ENCODE peak calls at places on chromosomes 11 and 22, in five cellular contexts. One of them, this sample, is unnamed.

GRCh38 chr11:74195828-74196227 is 24.7 kb downstream of the PPME1 start:
- DNase-seq in adipocyte: no peak
- DNase-seq in spleen: no peak
- DNase-seq in right lobe of liver: no peak
- DNase-seq in CD8-positive, alpha-beta memory T cell: no peak
- DNase-seq in this sample: no peak

GRCh38 chr22:49739138-49739537 is 88.5 kb downstream of the BRD1 start:
- DNase-seq in CD8-positive, alpha-beta memory T cell: no peak
- DNase-seq in adipocyte: no peak
- DNase-seq in spleen: no peak
- DNase-seq in right lobe of liver: no peak
- DNase-seq in this sample: no peak

GRCh38 chr11:112961146-112961668 is at the start of gene NCAM1:
- DNase-seq in CD8-positive, alpha-beta memory T cell: no peak
- DNase-seq in adipocyte: peak; percentile 24
- DNase-seq in spleen: peak; percentile 78
- DNase-seq in right lobe of liver: peak; percentile 36
- DNase-seq in this sample: no peak

GRCh38 chr11:129800655-129801054 is 15.0 kb upstream of the TMEM45B start:
- DNase-seq in CD8-positive, alpha-beta memory T cell: no peak
- DNase-seq in adipocyte: no peak
- DNase-seq in spleen: no peak
- DNase-seq in right lobe of liver: no peak
- DNase-seq in this sample: no peak

GRCh38 chr22:50314455-50315288 is 7.2 kb upstream of the PLXNB2 start:
- DNase-seq in adipocyte: no peak
- DNase-seq in spleen: peak; percentile 95
- DNase-seq in right lobe of liver: peak; percentile 59
- DNase-seq in CD8-positive, alpha-beta memory T cell: peak; percentile 79
- DNase-seq in this sample: peak; percentile 58

GRCh38 chr11:117818036-117818858 is 6.3 kb downstream of the FXYD2 start:
- DNase-seq in adipocyte: no peak
- DNase-seq in CD8-positive, alpha-beta memory T cell: peak; percentile 65
- DNase-seq in spleen: no peak
- DNase-seq in right lobe of liver: no peak
- DNase-seq in this sample: no peak

GRCh38 chr11:113549611-113550061 is 74.4 kb upstream of the DRD2 start:
- DNase-seq in right lobe of liver: no peak
- DNase-seq in CD8-positive, alpha-beta memory T cell: no peak
- DNase-seq in adipocyte: no peak
- DNase-seq in spleen: no peak
- DNase-seq in this sample: no peak

GRCh38 chr11:108368134-108368533 is 99.2 kb downstream of the C11orf65 start:
- DNase-seq in CD8-positive, alpha-beta memory T cell: no peak
- DNase-seq in adipocyte: no peak
- DNase-seq in spleen: no peak
- DNase-seq in right lobe of liver: no peak
- DNase-seq in this sample: no peak

GRCh38 chr11:8699903-8700302 is 17.3 kb downstream of the RPL27A start:
- DNase-seq in right lobe of liver: no peak
- DNase-seq in spleen: no peak
- DNase-seq in CD8-positive, alpha-beta memory T cell: no peak
- DNase-seq in adipocyte: peak; percentile 62
- DNase-seq in this sample: no peak

GRCh38 chr22:31206896-31207687 is 5.0 kb upstream of the LIMK2 start:
- DNase-seq in right lobe of liver: no peak
- DNase-seq in adipocyte: no peak
- DNase-seq in spleen: no peak
- DNase-seq in CD8-positive, alpha-beta memory T cell: no peak
- DNase-seq in this sample: no peak

GRCh38 chr22:47323518-47323917 is 561.1 kb downstream of the TBC1D22A start:
- DNase-seq in CD8-positive, alpha-beta memory T cell: no peak
- DNase-seq in spleen: no peak
- DNase-seq in right lobe of liver: no peak
- DNase-seq in adipocyte: no peak
- DNase-seq in this sample: no peak
- H3K9me3 ChIP-seq in CD8-positive, alpha-beta memory T cell: peaks cover 6% of the 10 kb centered on the region
- H3K9me3 ChIP-seq in spleen: peaks cover 36% of the 10 kb centered on the region
- H3K9me3 ChIP-seq in right lobe of liver: peaks cover 4% of the 10 kb centered on the region
- H3K9me3 ChIP-seq in adipocyte: peaks cover 30% of the 10 kb centered on the region
- H3K9me3 ChIP-seq in this sample: peaks cover 7% of the 10 kb centered on the region

GRCh38 chr11:111359223-111360149 is 19.6 kb downstream of the POU2AF1 start:
- DNase-seq in spleen: no peak
- DNase-seq in CD8-positive, alpha-beta memory T cell: no peak
- DNase-seq in right lobe of liver: no peak
- DNase-seq in adipocyte: no peak
- DNase-seq in this sample: no peak

GRCh38 chr11:111361082-111361801 is 17.8 kb downstream of the POU2AF1 start:
- DNase-seq in adipocyte: no peak
- DNase-seq in spleen: no peak
- DNase-seq in CD8-positive, alpha-beta memory T cell: no peak
- DNase-seq in right lobe of liver: no peak
- DNase-seq in this sample: no peak

GRCh38 chr11:111358038-111359001 is 20.8 kb downstream of the POU2AF1 start:
- DNase-seq in CD8-positive, alpha-beta memory T cell: no peak
- DNase-seq in spleen: no peak
- DNase-seq in adipocyte: no peak
- DNase-seq in right lobe of liver: no peak
- DNase-seq in this sample: no peak

GRCh38 chr11:111361874-111362273 is 17.2 kb downstream of the POU2AF1 start:
- DNase-seq in spleen: no peak
- DNase-seq in right lobe of liver: peak; percentile 49
- DNase-seq in adipocyte: no peak
- DNase-seq in CD8-positive, alpha-beta memory T cell: no peak
- DNase-seq in this sample: no peak

DNA sequence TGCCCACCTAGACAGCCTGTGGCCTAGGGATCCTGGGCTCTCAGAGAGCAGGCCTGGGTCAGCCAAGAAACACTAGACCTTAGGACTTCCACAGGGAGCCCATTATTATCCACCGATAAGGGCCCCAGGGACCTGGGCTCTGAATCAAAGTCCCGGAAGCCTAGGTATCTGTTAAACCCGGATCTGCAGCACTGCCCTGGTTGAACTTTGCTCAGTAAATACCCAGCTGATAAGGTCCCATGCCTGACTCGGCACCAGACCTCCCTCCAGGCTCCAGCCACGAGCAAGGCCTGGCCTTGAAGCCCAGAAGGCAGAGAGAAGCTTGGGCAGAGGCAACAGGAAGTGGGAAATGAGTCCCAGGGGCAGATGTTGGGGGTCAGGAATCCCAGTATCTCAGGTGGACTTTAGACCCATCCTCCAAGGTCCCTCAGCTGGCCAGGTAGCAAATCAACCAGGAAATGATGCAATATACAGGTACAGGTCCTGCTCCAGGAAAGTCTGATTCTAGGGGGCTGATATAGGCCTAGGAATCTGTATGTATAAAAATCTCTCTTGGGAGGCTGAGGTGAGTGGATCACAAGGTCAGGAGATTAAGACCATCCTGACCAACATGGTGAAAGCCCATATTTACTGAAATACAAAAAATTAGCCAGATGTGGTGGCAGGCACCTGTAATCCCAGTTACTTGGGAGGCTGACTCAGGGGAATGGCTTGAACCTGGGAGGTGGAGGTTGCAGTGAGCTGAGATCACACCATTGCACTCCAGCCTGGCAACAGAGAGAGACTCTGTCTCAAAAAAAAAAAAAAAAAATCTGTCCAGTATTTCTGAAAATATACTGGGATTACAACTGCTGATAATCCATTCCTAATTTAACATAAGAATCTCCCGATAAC is 18.7 kb downstream of the POU2AF1 start:
- DNase-seq in right lobe of liver: peak; percentile 84
- DNase-seq in spleen: no peak
- DNase-seq in CD8-positive, alpha-beta memory T cell: no peak
- DNase-seq in adipocyte: no peak
- DNase-seq in this sample: no peak
- H3K4me1 ChIP-seq in right lobe of liver: peaks cover 34% of the 10 kb centered on the region
- H3K4me1 ChIP-seq in spleen: peaks cover 18% of the 10 kb centered on the region
- H3K4me1 ChIP-seq in CD8-positive, alpha-beta memory T cell: no peaks in the 10 kb centered on the region
- H3K4me1 ChIP-seq in adipocyte: no peaks in the 10 kb centered on the region
- H3K4me1 ChIP-seq in this sample: no peaks in the 10 kb centered on the region

DNA sequence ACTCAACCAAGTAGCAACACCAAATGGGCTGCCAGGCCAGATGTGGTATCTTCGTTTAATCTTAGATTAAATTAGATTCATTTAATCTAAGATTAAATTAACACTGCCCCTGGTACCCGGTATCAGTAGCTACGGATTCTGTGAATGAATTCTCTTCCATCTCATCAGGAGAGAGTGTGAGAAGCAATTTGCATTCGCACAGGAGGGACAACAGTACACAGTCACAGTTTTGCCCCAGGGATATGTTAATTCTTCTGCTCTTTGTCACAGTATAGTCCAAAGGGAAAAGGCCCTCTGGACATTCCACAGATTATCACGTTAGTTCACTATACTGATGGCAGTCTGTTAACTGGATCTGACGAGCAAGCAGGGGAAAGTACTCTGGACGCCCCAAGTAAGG is 22.9 kb downstream of the ASCL2 start:
- DNase-seq in CD8-positive, alpha-beta memory T cell: no peak
- DNase-seq in right lobe of liver: no peak
- DNase-seq in spleen: no peak
- DNase-seq in adipocyte: no peak
- DNase-seq in this sample: no peak
- H3K4me3 ChIP-seq in CD8-positive, alpha-beta memory T cell: no peak overlapping the region
- H3K4me3 ChIP-seq in right lobe of liver: no peak overlapping the region
- H3K4me3 ChIP-seq in spleen: no peak overlapping the region
- H3K4me3 ChIP-seq in adipocyte: no peak overlapping the region
- H3K4me3 ChIP-seq in this sample: no peak overlapping the region

GRCh38 chr22:19875531-19876313 is 21.0 kb upstream of the GNB1L start:
- DNase-seq in spleen: peak; percentile 62
- DNase-seq in CD8-positive, alpha-beta memory T cell: no peak
- DNase-seq in right lobe of liver: peak; percentile 14
- DNase-seq in adipocyte: no peak
- DNase-seq in this sample: no peak

GRCh38 chr22:19876941-19877625 is 22.4 kb upstream of the GNB1L start:
- DNase-seq in spleen: peak; percentile 61
- DNase-seq in CD8-positive, alpha-beta memory T cell: no peak
- DNase-seq in adipocyte: no peak
- DNase-seq in right lobe of liver: peak; percentile 11
- DNase-seq in this sample: no peak

GRCh38 chr22:19877626-19878339 is 23.1 kb upstream of the GNB1L start:
- DNase-seq in CD8-positive, alpha-beta memory T cell: no peak
- DNase-seq in right lobe of liver: peak; percentile 19
- DNase-seq in adipocyte: peak; percentile 90
- DNase-seq in spleen: peak; percentile 71
- DNase-seq in this sample: no peak

GRCh38 chr22:19875061-19875530 is 20.4 kb upstream of the GNB1L start:
- DNase-seq in spleen: peak; percentile 58
- DNase-seq in right lobe of liver: peak; percentile 15
- DNase-seq in adipocyte: no peak
- DNase-seq in CD8-positive, alpha-beta memory T cell: peak; percentile 27
- DNase-seq in this sample: no peak

DNA sequence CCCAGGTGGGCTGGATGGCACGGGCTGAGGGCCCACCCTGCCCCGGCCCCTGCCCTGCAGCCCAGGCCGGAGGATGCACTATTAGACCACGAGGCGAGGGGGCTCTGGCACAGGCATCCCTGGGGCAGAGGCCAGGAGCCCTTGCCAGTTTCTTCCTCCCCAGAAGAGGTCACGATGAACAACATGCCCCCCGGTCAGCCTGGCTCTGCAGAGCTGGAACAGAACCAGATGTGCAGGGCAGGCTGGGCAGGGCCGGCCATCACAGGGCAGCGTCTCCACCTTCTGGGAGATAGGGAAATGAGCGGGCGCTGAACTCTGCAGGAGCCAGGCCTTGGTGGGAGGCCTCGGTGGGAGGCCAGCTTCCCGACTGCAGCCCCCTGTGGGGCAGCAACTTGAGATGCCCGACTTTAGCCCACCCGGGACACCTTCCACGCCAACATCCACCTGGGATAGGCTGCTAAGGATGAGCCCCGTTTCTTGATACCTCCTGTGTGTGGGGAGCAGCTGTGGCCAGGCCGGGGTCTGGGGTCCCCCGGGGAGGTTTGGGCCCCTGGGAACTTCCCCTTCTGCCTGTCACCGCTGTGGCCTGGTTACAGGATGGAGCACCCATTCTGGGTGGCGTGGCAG is 21.8 kb upstream of the GNB1L start:
- DNase-seq in right lobe of liver: peak; percentile 14
- DNase-seq in adipocyte: no peak
- DNase-seq in spleen: peak; percentile 59
- DNase-seq in CD8-positive, alpha-beta memory T cell: no peak
- DNase-seq in this sample: no peak
- H3K9me3 ChIP-seq in right lobe of liver: no peaks in the 10 kb centered on the region
- H3K9me3 ChIP-seq in adipocyte: no peaks in the 10 kb centered on the region
- H3K9me3 ChIP-seq in spleen: no peaks in the 10 kb centered on the region
- H3K9me3 ChIP-seq in CD8-positive, alpha-beta memory T cell: no peaks in the 10 kb centered on the region
- H3K9me3 ChIP-seq in this sample: no peaks in the 10 kb centered on the region

This sample was measured in CD4-positive, alpha-beta memory T cell.